ENCODE peak calls at places on chromosomes 3 and 15, in five cellular contexts. B, N, X, I and D are unnamed samples.

GRCh38 chr3:43648957-43649356 is 27.1 kb upstream of the ANO10 start:
- DNase-seq in X (no peak), B (no peak), N (no peak), I (no peak), D (no peak)

GRCh38 chr3:102536479-102536878 is 101.7 kb downstream of the ZPLD1 start:
- DNase-seq in B (no peak), I (no peak), X (no peak), N (no peak), D (no peak)

GRCh38 chr3:168100777-168101492 is 5.2 kb upstream of the GOLIM4 start:
- DNase-seq in X (no peak), B (no peak), N (no peak), I (no peak), D (no peak)

GRCh38 chr15:77538011-77538410 is 94.7 kb downstream of the LINGO1 start:
- DNase-seq in X (no peak), I (no peak), N (peak), B (no peak), D (no peak)

GRCh38 chr3:142618917-142619401 is 22.8 kb downstream of the PLS1 start:
- DNase-seq in N (no peak), I (no peak), B (no peak), X (peak), D (no peak)

GRCh38 chr3:5019411-5020261 is 40.4 kb downstream of the BHLHE40 start:
- DNase-seq in B (no peak), N (no peak), X (no peak), I (peak), D (no peak)

GRCh38 chr3:58173029-58173669 is 37.6 kb downstream of the DNASE1L3 start:
- DNase-seq in I (no peak), X (no peak), N (no peak), B (peak), D (no peak)

GRCh38 chr15:67076147-67076843 is 10.9 kb downstream of the SMAD3 start:
- DNase-seq in B (no peak), N (peak), I (no peak), X (no peak), D (no peak)

GRCh38 chr3:53773586-53774368 is 72.4 kb downstream of the CHDH start:
- DNase-seq in I (no peak), B (no peak), X (no peak), N (no peak), D (no peak)

GRCh38 chr3:119098620-119099222 is 47.2 kb upstream of the TEX55 start:
- DNase-seq in I (no peak), B (no peak), N (no peak), X (peak), D (no peak)

GRCh38 chr3:175304437-175304836 is 445.3 kb downstream of the NAALADL2 start:
- DNase-seq in I (no peak), B (no peak), X (no peak), N (no peak), D (no peak)

GRCh38 chr15:38061856-38062649 is 127.6 kb downstream of the TMCO5A start:
- DNase-seq in X (no peak), I (no peak), N (no peak), B (no peak), D (no peak)

GRCh38 chr3:71581451-71581980 is 2.0 kb downstream of the FOXP1 start:
- DNase-seq in I (peak), X (no peak), B (peak), N (peak), D (peak)

GRCh38 chr3:174439621-174440349 is 419.3 kb upstream of the NAALADL2 start:
- DNase-seq in B (no peak), N (no peak), I (no peak), X (no peak), D (no peak)

GRCh38 chr15:38508647-38509046 is 54.7 kb downstream of the FAM98B start:
- DNase-seq in X (no peak), B (no peak), I (no peak), N (no peak), D (no peak)

GRCh38 chr3:113983544-113983943 is 35.7 kb downstream of the ZDHHC23 start:
- DNase-seq in I (no peak), X (no peak), N (no peak), B (no peak), D (no peak)

GRCh38 chr3:55201729-55202128 is 273.9 kb upstream of the LRTM1 start:
- DNase-seq in N (no peak), B (no peak), X (no peak), I (no peak), D (no peak)

GRCh38 chr15:38564557-38565286 is at the start of gene RASGRP1:
- DNase-seq in X (no peak), B (peak), I (peak), N (peak), D (peak)

GRCh38 chr3:42701371-42702065 is 1.1 kb downstream of the HHATL start:
- DNase-seq in N (no peak), X (no peak), I (peak), B (no peak), D (peak)

GRCh38 chr15:44726136-44726535 is 10.2 kb upstream of the TRIM69 start:
- DNase-seq in N (no peak), B (no peak), X (no peak), I (no peak), D (no peak)

GRCh38 chr15:80835338-80835737 is 56.2 kb downstream of the CEMIP start:
- DNase-seq in N (no peak), I (no peak), X (no peak), B (no peak), D (no peak)

GRCh38 chr3:50572801-50573371 is 3.6 kb downstream of the HEMK1 start:
- DNase-seq in I (peak), B (no peak), X (no peak), N (no peak), D (no peak)

GRCh38 chr15:97786741-97787140 is 173.8 kb upstream of the ARRDC4 start:
- DNase-seq in I (no peak), B (no peak), N (no peak), X (no peak), D (no peak)

GRCh38 chr3:71006810-71007785 is 576.4 kb downstream of the FOXP1 start:
- DNase-seq in I (no peak), B (no peak), X (peak), N (no peak), D (no peak)

GRCh38 chr3:55912880-55913279 is 425.8 kb upstream of the WNT5A start:
- DNase-seq in X (no peak), N (no peak), B (no peak), I (no peak), D (no peak)

GRCh38 chr15:46768287-46768686 is 949.0 kb upstream of the SEMA6D start:
- DNase-seq in B (no peak), I (no peak), X (no peak), N (no peak), D (no peak)

GRCh38 chr3:56887402-56888025 is 85.8 kb upstream of the ARHGEF3 start:
- DNase-seq in N (no peak), I (peak), B (no peak), X (no peak), D (no peak)

GRCh38 chr3:46660543-46661523 is 32.6 kb downstream of the ALS2CL start:
- DNase-seq in N (no peak), B (peak), X (no peak), I (no peak), D (no peak)

GRCh38 chr3:5093786-5094185 is 28.3 kb upstream of the ARL8B start:
- DNase-seq in X (no peak), B (no peak), N (no peak), I (no peak), D (no peak)

GRCh38 chr3:103002447-103002846 is 567.6 kb downstream of the ZPLD1 start:
- DNase-seq in B (no peak), I (no peak), X (no peak), N (no peak), D (no peak)

GRCh38 chr15:57640935-57641682 is 49.4 kb downstream of the MYZAP start:
- DNase-seq in N (no peak), B (no peak), X (no peak), I (peak), D (no peak)

GRCh38 chr3:128383316-128384235 is 83.1 kb downstream of the DNAJB8 start:
- DNase-seq in N (no peak), B (peak), X (peak), I (peak), D (no peak)

GRCh38 chr3:28252016-28252415 is 10.6 kb downstream of the CMC1 start:
- DNase-seq in N (no peak), I (no peak), B (no peak), X (no peak), D (no peak)

GRCh38 chr3:72444642-72445223 is 403.5 kb downstream of the SHQ1 start:
- DNase-seq in X (no peak), I (no peak), N (no peak), B (no peak), D (no peak)